ENCODE peak calls at places on chromosomes 5 and 9, in six cellular contexts. Z is memory B cell, U is esophagus squamous epithelium, A is fibroblast of lung, K is AG04449, W is NCI-H1105. V is an unnamed sample.
A peak's percentile ranks its signal among the peaks of the same experiment; 100 is the strongest.

GRCh38 chr5:151924564-151925395 is at the start of gene GLRA1:
- DNase-seq in K (no peak), W (no peak), A (peak; percentile 51), U (no peak), Z (peak; percentile 26), V (no peak)

GRCh38 chr9:133774799-133775198 is 36.6 kb upstream of the SARDH start:
- DNase-seq in K (no peak), A (no peak), Z (no peak), W (no peak), U (no peak), V (no peak)

GRCh38 chr5:35974570-35974969 is 16.6 kb downstream of the UGT3A1 start:
- DNase-seq in K (no peak), Z (no peak), W (no peak), A (no peak), U (no peak), V (no peak)

GRCh38 chr9:108072740-108073139 is 583.2 kb upstream of the KLF4 start:
- DNase-seq in A (no peak), Z (no peak), U (no peak), K (no peak), W (no peak), V (no peak)

GRCh38 chr5:40826778-40827478 is 8.1 kb downstream of the RPL37 start:
- DNase-seq in A (no peak), K (no peak), U (no peak), W (no peak), Z (no peak), V (no peak)

GRCh38 chr5:107553063-107553676 is 117.6 kb downstream of the EFNA5 start:
- DNase-seq in K (no peak), U (no peak), A (peak; percentile 55), W (no peak), Z (no peak), V (no peak)

GRCh38 chr5:89668821-89669220 is 740.7 kb downstream of the CETN3 start:
- DNase-seq in U (no peak), W (no peak), K (no peak), Z (no peak), A (peak; percentile 35), V (no peak)

GRCh38 chr5:122327110-122327509 is 15.1 kb downstream of the SNCAIP start:
- DNase-seq in U (no peak), A (no peak), W (peak; percentile 40), Z (no peak), K (no peak), V (peak; percentile 3)

GRCh38 chr5:98570010-98570409 is 203.5 kb upstream of the RGMB start:
- DNase-seq in A (peak; percentile 81), K (no peak), U (no peak), W (no peak), Z (no peak), V (no peak)

V was measured in COR-L47.